ENCODE peak calls at places on chromosomes 12 and 14, in seven cellular contexts. Z is endothelial cell of umbilical vein; T is CD4-positive, alpha-beta memory T cell; U is SK-N-SH; R is esophagus muscularis mucosa; W is A549; V is prostate gland. X is an unnamed sample.

GRCh38 chr14:99389171-99389826 is 91.4 kb downstream of the SETD3 start:
- DNase-seq in Z (peak; percentile 31), T (peak; percentile 16), U (peak; percentile 79), R (no peak), W (peak; percentile 79), V (peak; percentile 21), X (no peak)

GRCh38 chr14:69317780-69318179 is 57.8 kb downstream of the GALNT16 start:
- DNase-seq in Z (no peak), T (no peak), U (no peak), R (no peak), W (no peak), V (no peak), X (no peak)

GRCh38 chr12:19988457-19988856 is 379.9 kb upstream of the PDE3A start:
- DNase-seq in Z (peak; percentile 55), T (no peak), U (no peak), R (no peak), W (no peak), V (peak; percentile 17), X (no peak)

GRCh38 chr12:113116875-113117274 is 18.7 kb downstream of the RASAL1 start:
- DNase-seq in Z (no peak), T (no peak), U (no peak), R (no peak), W (no peak), V (no peak), X (no peak)

GRCh38 chr14:103770902-103771301 is 55.3 kb downstream of the ZFYVE21 start:
- DNase-seq in Z (no peak), T (no peak), U (no peak), R (no peak), W (no peak), V (no peak), X (no peak)

GRCh38 chr12:5499566-5500325 is 67.8 kb downstream of the NTF3 start:
- DNase-seq in Z (no peak), T (no peak), U (no peak), R (no peak), W (no peak), V (no peak), X (no peak)

GRCh38 chr14:35409595-35409994 is 5.0 kb upstream of the NFKBIA start:
- DNase-seq in Z (no peak), T (no peak), U (no peak), R (no peak), W (no peak), V (no peak), X (no peak)

GRCh38 chr14:89379006-89379405 is 38.0 kb downstream of the FOXN3 start:
- DNase-seq in Z (no peak), T (no peak), U (no peak), R (no peak), W (no peak), V (no peak), X (no peak)

GRCh38 chr14:56002876-56003625 is 115.2 kb upstream of the PELI2 start:
- DNase-seq in Z (no peak), T (peak; percentile 70), U (no peak), R (no peak), W (no peak), V (no peak), X (no peak)

GRCh38 chr12:122687091-122687490 is 16.1 kb downstream of the HCAR2 start:
- DNase-seq in Z (no peak), T (no peak), U (no peak), R (no peak), W (no peak), V (peak; percentile 43), X (no peak)

GRCh38 chr14:58395815-58396626 is at the start of gene TOMM20L:
- DNase-seq in Z (peak; percentile 68), T (peak; percentile 81), U (peak; percentile 95), R (peak; percentile 92), W (peak; percentile 65), V (peak; percentile 68), X (peak; percentile 49)

GRCh38 chr12:26056335-26056734 is 68.5 kb downstream of the BHLHE41 start:
- DNase-seq in Z (peak; percentile 93), T (no peak), U (no peak), R (no peak), W (no peak), V (peak; percentile 8), X (no peak)

GRCh38 chr12:53427905-53428594 is 4.4 kb downstream of the AMHR2 start:
- DNase-seq in Z (no peak), T (no peak), U (no peak), R (no peak), W (peak; percentile 89), V (no peak), X (no peak)

GRCh38 chr12:24719293-24719721 is 229.6 kb downstream of the BCAT1 start:
- DNase-seq in Z (peak; percentile 7), T (no peak), U (no peak), R (no peak), W (no peak), V (no peak), X (no peak)

GRCh38 chr14:85463512-85463911 is 66.4 kb upstream of the FLRT2 start:
- DNase-seq in Z (no peak), T (no peak), U (no peak), R (no peak), W (no peak), V (no peak), X (no peak)

GRCh38 chr12:84658877-84659276 is 253.7 kb downstream of the SLC6A15 start:
- DNase-seq in Z (no peak), T (no peak), U (no peak), R (no peak), W (no peak), V (no peak), X (no peak)

GRCh38 chr14:39946796-39947195 is 514.6 kb upstream of the FBXO33 start:
- DNase-seq in Z (no peak), T (no peak), U (no peak), R (no peak), W (no peak), V (no peak), X (no peak)

GRCh38 chr14:89908712-89909450 is 45.6 kb downstream of the EFCAB11 start:
- DNase-seq in Z (no peak), T (no peak), U (no peak), R (no peak), W (no peak), V (no peak), X (no peak)

GRCh38 chr12:32051511-32052299 is 54.9 kb upstream of the BICD1 start:
- DNase-seq in Z (peak; percentile 77), T (no peak), U (no peak), R (no peak), W (peak; percentile 62), V (no peak), X (no peak)

GRCh38 chr12:68224613-68225285 is 861 bp downstream of the IL26 start:
- DNase-seq in Z (peak; percentile 33), T (no peak), U (no peak), R (no peak), W (no peak), V (no peak), X (no peak)

GRCh38 chr14:51004801-51005526 is 60.7 kb upstream of the PYGL start:
- DNase-seq in Z (no peak), T (no peak), U (no peak), R (no peak), W (peak; percentile 63), V (no peak), X (no peak)

GRCh38 chr12:129964300-129964699 is 60.5 kb upstream of the TMEM132D start:
- DNase-seq in Z (no peak), T (no peak), U (no peak), R (no peak), W (no peak), V (no peak), X (no peak)

GRCh38 chr12:129964826-129965457 is 61.1 kb upstream of the TMEM132D start:
- DNase-seq in Z (no peak), T (no peak), U (no peak), R (no peak), W (no peak), V (no peak), X (no peak)

GRCh38 chr12:129959889-129960288 is 56.1 kb upstream of the TMEM132D start:
- DNase-seq in Z (no peak), T (no peak), U (no peak), R (no peak), W (no peak), V (no peak), X (no peak)

GRCh38 chr12:129961111-129961510 is 57.3 kb upstream of the TMEM132D start:
- DNase-seq in Z (no peak), T (no peak), U (no peak), R (no peak), W (no peak), V (no peak), X (no peak)

DNA sequence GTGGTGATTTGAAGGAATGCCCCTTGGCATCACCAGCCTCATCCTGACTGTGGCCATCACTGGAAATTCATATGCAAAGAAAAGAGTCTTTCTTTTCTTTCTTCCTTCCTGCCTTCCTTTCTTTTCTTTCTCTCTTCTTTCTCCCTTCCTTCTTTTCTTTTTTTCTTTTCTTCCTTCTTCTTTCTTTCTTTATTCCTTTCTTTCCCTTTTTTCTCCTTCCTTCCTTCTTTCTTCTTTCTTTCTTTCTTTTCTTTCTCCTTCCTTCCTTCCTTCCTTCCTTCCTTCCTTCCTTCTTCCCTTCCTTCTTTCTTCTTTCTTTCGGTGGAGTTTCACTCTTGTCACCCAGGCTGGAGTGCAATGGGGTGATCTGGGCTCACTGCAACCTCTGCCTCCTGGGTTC is 58.0 kb upstream of the TMEM132D start:
- DNase-seq in Z (no peak), T (no peak), U (no peak), R (no peak), W (no peak), V (no peak), X (no peak)
- H3K9me3 ChIP-seq in Z (peaks cover 6% of the 10 kb centered on the region), T (no peaks in the 10 kb centered on the region), U (no peaks in the 10 kb centered on the region), R (no peaks in the 10 kb centered on the region), W (no peaks in the 10 kb centered on the region), V (no peaks in the 10 kb centered on the region), X (no peaks in the 10 kb centered on the region)

GRCh38 chr14:106812788-106813476 is 1286.5 kb downstream of the TMEM121 start:
- DNase-seq in Z (no peak), T (no peak), U (no peak), R (peak; percentile 66), W (no peak), V (no peak), X (no peak)
- H3K9me3 ChIP-seq in Z (peaks cover 3% of the 10 kb centered on the region), T (no peaks in the 10 kb centered on the region), U (no peaks in the 10 kb centered on the region), R (no peaks in the 10 kb centered on the region), W (no peaks in the 10 kb centered on the region), V (no peaks in the 10 kb centered on the region), X (no peaks in the 10 kb centered on the region)

GRCh38 chr12:133130038-133130807 is at the start of the genes ZNF10 and ZNF891:
- DNase-seq in Z (peak; percentile 99), T (peak; percentile 98), U (peak; percentile 95), R (peak; percentile 99), W (peak; percentile 48), V (peak; percentile 95), X (peak; percentile 90)

GRCh38 chr12:133130808-133131128 is 341 bp downstream of the ZNF10 start:
- DNase-seq in Z (no peak), T (no peak), U (peak; percentile 19), R (no peak), W (no peak), V (peak; percentile 20), X (no peak)

GRCh38 chr12:133135747-133136146 is 5.3 kb downstream of the ZNF10 start:
- DNase-seq in Z (no peak), T (no peak), U (no peak), R (no peak), W (no peak), V (no peak), X (no peak)
- H3K9me3 ChIP-seq in Z (peaks cover 2% of the 10 kb centered on the region), T (peaks cover 10% of the 10 kb centered on the region), U (no peaks in the 10 kb centered on the region), R (peaks cover 1% of the 10 kb centered on the region), W (peaks cover 94% of the 10 kb centered on the region), V (no peaks in the 10 kb centered on the region), X (peaks cover 32% of the 10 kb centered on the region)

DNA sequence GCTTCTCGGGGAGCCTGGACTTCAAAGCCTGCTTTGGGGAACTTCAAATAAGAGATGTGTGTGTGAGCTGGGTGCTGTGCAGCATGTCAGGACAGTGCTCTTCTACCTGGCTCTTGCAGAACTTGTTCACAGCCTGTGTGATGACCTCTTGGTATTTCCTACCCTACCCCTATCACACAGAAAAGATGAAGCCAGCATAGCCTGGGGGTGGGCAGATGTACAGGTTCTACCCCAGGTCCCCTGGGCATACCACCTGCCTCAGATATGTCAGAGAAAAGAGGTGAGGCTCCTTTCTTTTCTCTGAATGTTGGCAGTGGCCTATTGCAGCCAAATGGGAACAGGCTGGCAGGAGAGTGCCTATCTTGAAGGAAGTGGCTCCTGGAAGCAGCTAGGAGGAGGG is 111.7 kb upstream of the ALG10B start:
- DNase-seq in Z (no peak), T (no peak), U (no peak), R (no peak), W (no peak), V (no peak), X (no peak)
- H3K9me3 ChIP-seq in Z (peaks cover 3% of the 10 kb centered on the region), T (no peaks in the 10 kb centered on the region), U (no peaks in the 10 kb centered on the region), R (no peaks in the 10 kb centered on the region), W (no peaks in the 10 kb centered on the region), V (no peaks in the 10 kb centered on the region), X (no peaks in the 10 kb centered on the region)

X was measured in effector memory CD4-positive, alpha-beta T cell.